ENCODE peak calls at places on chromosome 11, in eight cellular contexts. C is heart left ventricle, N is A549, X is sigmoid colon, Z is testis, K is lower leg skin, E is tibial nerve, O is Peyer's patch. Y is an unnamed sample.

GRCh38 chr11:9765320-9766101 is 101.6 kb downstream of the SWAP70 start:
- DNase-seq in Z (peak), E (peak), C (peak), K (no peak), N (no peak), X (peak), O (no peak), Y (peak)

GRCh38 chr11:77207019-77207485 is 79.0 kb downstream of the MYO7A start:
- DNase-seq in X (no peak), K (no peak), C (no peak), O (no peak), Z (no peak), N (no peak), E (no peak), Y (no peak)

GRCh38 chr11:133157180-133157579 is 375.1 kb downstream of the OPCML start:
- DNase-seq in E (no peak), Z (peak), C (no peak), O (no peak), K (no peak), N (no peak), X (no peak), Y (no peak)

GRCh38 chr11:26599421-26599820 is 27.4 kb upstream of the MUC15 start:
- DNase-seq in E (no peak), N (peak), O (no peak), K (no peak), Z (no peak), C (no peak), X (no peak), Y (no peak)

GRCh38 chr11:126392638-126393023 is 37.1 kb downstream of the ST3GAL4 start:
- DNase-seq in N (no peak), C (no peak), Z (peak), K (no peak), O (no peak), X (no peak), E (no peak), Y (no peak)

GRCh38 chr11:88307749-88308425 is 29.6 kb downstream of the CTSC start:
- DNase-seq in X (no peak), N (no peak), K (no peak), E (no peak), Z (no peak), C (no peak), O (no peak), Y (no peak)

GRCh38 chr11:82767123-82767522 is 33.5 kb upstream of the FAM181B start:
- DNase-seq in X (no peak), N (no peak), O (no peak), K (no peak), Z (no peak), E (no peak), C (no peak), Y (no peak)

GRCh38 chr11:132402056-132402684 is 1031.8 kb downstream of the NTM start:
- DNase-seq in Z (peak), E (no peak), X (no peak), O (no peak), C (no peak), N (peak), K (no peak), Y (no peak)

GRCh38 chr11:12288212-12288933 is 89.0 kb upstream of the PARVA start:
- DNase-seq in N (peak), Z (peak), K (peak), X (peak), O (peak), C (peak), E (peak), Y (peak)

GRCh38 chr11:119371778-119372182 is 9.7 kb downstream of the USP2 start:
- DNase-seq in X (no peak), K (no peak), O (no peak), Z (peak), C (peak), E (no peak), N (peak), Y (no peak)

GRCh38 chr11:279040-279965 is 1.1 kb downstream of the NLRP6 start:
- DNase-seq in K (no peak), C (peak), E (no peak), Z (no peak), N (no peak), O (peak), X (peak), Y (no peak)

GRCh38 chr11:119573858-119574257 is 150.9 kb upstream of the THY1 start:
- DNase-seq in C (no peak), O (no peak), E (no peak), X (no peak), N (no peak), K (no peak), Z (no peak), Y (no peak)

GRCh38 chr11:128522943-128523518 is 64.3 kb downstream of the ETS1 start:
- DNase-seq in O (no peak), K (no peak), X (no peak), Z (no peak), C (no peak), N (no peak), E (no peak), Y (no peak)

GRCh38 chr11:61126266-61126665 is 24.0 kb downstream of the CD5 start:
- DNase-seq in C (no peak), O (no peak), K (no peak), Z (peak), E (peak), X (no peak), N (no peak), Y (no peak)

GRCh38 chr11:11070976-11071375 is 213.1 kb upstream of the ZBED5 start:
- DNase-seq in X (no peak), C (no peak), E (no peak), O (no peak), N (no peak), K (no peak), Z (no peak), Y (no peak)

GRCh38 chr11:76836613-76837291 is 24.0 kb upstream of the ACER3 start:
- DNase-seq in X (no peak), C (no peak), E (no peak), O (peak), K (no peak), N (no peak), Z (no peak), Y (no peak)

GRCh38 chr11:130798801-130799200 is 117.5 kb downstream of the SNX19 start:
- DNase-seq in E (no peak), K (no peak), X (no peak), Z (no peak), N (no peak), O (no peak), C (no peak), Y (no peak)

GRCh38 chr11:104858882-104859735 is 39.2 kb downstream of the CASP12 start:
- DNase-seq in C (no peak), K (no peak), N (no peak), X (no peak), Z (no peak), E (no peak), O (peak), Y (no peak)

GRCh38 chr11:11577932-11578331 is 43.9 kb downstream of the GALNT18 start:
- DNase-seq in Z (no peak), E (no peak), C (no peak), K (peak), O (no peak), X (no peak), N (no peak), Y (no peak)

GRCh38 chr11:118883368-118884071 is at the start of gene CXCR5:
- DNase-seq in C (no peak), Z (no peak), O (peak), E (no peak), K (no peak), N (no peak), X (no peak), Y (peak)

GRCh38 chr11:94880216-94880615 is 93.1 kb downstream of the CWC15 start:
- DNase-seq in C (no peak), N (peak), X (no peak), E (no peak), O (no peak), Z (no peak), K (no peak), Y (no peak)

GRCh38 chr11:67364783-67365525 is 8.4 kb downstream of the CLCF1 start:
- DNase-seq in K (no peak), Z (no peak), N (peak), C (no peak), X (no peak), O (peak), E (no peak), Y (no peak)

GRCh38 chr11:132451942-132452601 is 1080.2 kb downstream of the OPCML start:
- DNase-seq in N (no peak), Z (no peak), K (no peak), C (no peak), X (no peak), E (no peak), O (no peak), Y (no peak)

GRCh38 chr11:56849852-56850251 is 101.4 kb upstream of the OR9G4 start:
- DNase-seq in C (no peak), N (no peak), O (no peak), X (no peak), E (no peak), K (no peak), Z (no peak), Y (no peak)

GRCh38 chr11:4090258-4090657 is 4.3 kb upstream of the RRM1 start:
- DNase-seq in O (peak), N (no peak), E (no peak), Z (no peak), C (no peak), X (no peak), K (no peak), Y (no peak)

GRCh38 chr11:129828301-129828836 is 12.7 kb downstream of the TMEM45B start:
- DNase-seq in E (no peak), O (no peak), K (no peak), X (no peak), Z (no peak), C (no peak), N (no peak), Y (no peak)

GRCh38 chr11:88338223-88338661 is 706 bp upstream of the CTSC start:
- DNase-seq in N (peak), C (peak), X (peak), E (peak), O (peak), K (peak), Z (peak), Y (peak)

GRCh38 chr11:117231637-117232021 is 244 bp downstream of the PCSK7 start:
- DNase-seq in X (no peak), O (no peak), K (no peak), E (no peak), C (no peak), N (no peak), Z (no peak), Y (no peak)

GRCh38 chr11:1827095-1827797 is 7.5 kb upstream of the SYT8 start:
- DNase-seq in C (peak), N (peak), X (peak), O (peak), K (no peak), Z (peak), E (peak), Y (peak)

GRCh38 chr11:95218149-95218548 is 12.9 kb downstream of the SESN3 start:
- DNase-seq in N (no peak), C (no peak), X (no peak), E (no peak), K (no peak), O (no peak), Z (no peak), Y (no peak)

GRCh38 chr11:1308745-1309497 is 511 bp downstream of the TOLLIP start:
- DNase-seq in X (no peak), E (no peak), O (no peak), C (no peak), K (no peak), N (no peak), Z (no peak), Y (no peak)

GRCh38 chr11:77035580-77035979 is 1.4 kb downstream of the B3GNT6 start:
- DNase-seq in K (no peak), E (no peak), C (no peak), Z (no peak), X (no peak), O (peak), N (peak), Y (no peak)

GRCh38 chr11:100942016-100942415 is 187.6 kb downstream of the PGR start:
- DNase-seq in N (no peak), O (no peak), X (no peak), Z (peak), K (no peak), C (peak), E (no peak), Y (peak)

GRCh38 chr11:122633219-122633829 is 22.2 kb upstream of the UBASH3B start:
- DNase-seq in X (peak), Z (peak), K (no peak), E (no peak), N (peak), O (peak), C (no peak), Y (peak)

GRCh38 chr11:77122576-77123212 is 5.4 kb upstream of the MYO7A start:
- DNase-seq in X (no peak), N (no peak), E (no peak), K (no peak), Z (no peak), C (no peak), O (no peak), Y (no peak)

GRCh38 chr11:7444582-7444981 is 40.7 kb upstream of the OLFML1 start:
- DNase-seq in K (no peak), C (no peak), Z (no peak), X (no peak), E (no peak), N (no peak), O (no peak), Y (no peak)

GRCh38 chr11:125904678-125905077 is 370 bp downstream of the DDX25 start:
- DNase-seq in N (no peak), C (no peak), Z (no peak), O (no peak), K (no peak), X (no peak), E (no peak), Y (no peak)

GRCh38 chr11:115199501-115199900 is 304.7 kb downstream of the CADM1 start:
- DNase-seq in X (no peak), E (no peak), O (no peak), Z (no peak), N (no peak), K (no peak), C (no peak), Y (no peak)

DNA sequence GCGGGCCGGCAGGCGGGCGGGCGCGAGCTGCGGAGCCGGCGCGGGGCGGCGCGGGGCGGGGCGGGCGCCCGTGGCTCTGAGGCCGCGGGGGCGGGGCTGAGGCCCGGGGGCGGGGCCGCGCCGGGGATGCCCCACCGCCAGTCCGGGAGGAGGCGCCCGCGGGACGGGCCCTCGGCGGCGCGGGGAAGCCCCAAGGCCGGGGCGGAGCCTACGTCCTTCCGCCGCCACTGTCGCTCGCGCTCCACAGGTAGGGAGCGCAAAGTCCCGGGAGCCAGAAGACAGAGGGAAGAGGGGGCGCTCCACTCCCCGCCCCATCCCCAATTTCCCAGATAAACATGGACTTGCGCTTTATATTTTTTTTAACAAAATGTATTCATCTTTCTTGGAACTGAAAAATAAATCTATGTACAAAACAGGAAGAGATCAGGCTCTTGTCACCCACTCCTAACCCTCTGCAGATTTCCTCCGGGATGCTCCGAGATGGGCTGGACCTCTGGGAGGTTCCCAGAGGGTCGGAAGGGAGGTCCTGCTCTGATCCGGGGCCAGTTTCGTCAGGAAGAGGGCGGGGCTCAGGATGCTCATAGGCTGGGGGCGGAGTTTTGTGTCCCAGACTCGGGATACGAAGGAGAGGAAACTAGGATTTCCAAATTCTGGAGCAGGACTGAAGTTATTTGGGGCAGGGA is at the start of gene MAP4K2:
- DNase-seq in O (peak), K (peak), X (peak), N (peak), C (peak), Z (peak), E (peak), Y (peak)
- TF ChIP-seq POLR2A in O (peak), K (no peak), X (peak), N (no peak), C (peak), Z (no peak), E (no peak), Y (no peak)

DNA sequence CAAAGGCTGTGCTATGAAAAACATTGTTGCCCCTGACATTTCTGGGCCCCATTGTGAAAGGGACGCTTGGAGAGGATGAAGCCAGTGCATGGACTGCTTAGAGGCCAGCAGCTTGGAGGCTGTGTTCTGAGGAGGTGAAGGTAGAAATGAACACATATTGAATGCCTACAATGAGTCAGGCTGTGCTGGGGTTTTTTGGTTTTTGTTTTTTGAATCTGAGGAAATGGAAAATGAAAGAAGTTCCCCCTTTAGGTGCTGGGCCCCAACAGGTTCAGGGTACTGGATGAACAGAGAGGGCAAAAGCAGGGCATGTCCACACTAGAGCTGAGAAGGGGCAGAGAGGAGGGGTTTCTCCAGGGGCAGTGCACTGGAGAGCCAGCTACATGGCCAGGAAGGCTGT is 166.1 kb upstream of the API5 start:
- DNase-seq in O (no peak), Z (no peak), X (no peak), C (no peak), N (no peak), E (no peak), K (no peak), Y (no peak)
- TF ChIP-seq POLR2A in O (no peak), Z (no peak), X (no peak), C (no peak), N (no peak), E (no peak), K (no peak), Y (no peak)

DNA sequence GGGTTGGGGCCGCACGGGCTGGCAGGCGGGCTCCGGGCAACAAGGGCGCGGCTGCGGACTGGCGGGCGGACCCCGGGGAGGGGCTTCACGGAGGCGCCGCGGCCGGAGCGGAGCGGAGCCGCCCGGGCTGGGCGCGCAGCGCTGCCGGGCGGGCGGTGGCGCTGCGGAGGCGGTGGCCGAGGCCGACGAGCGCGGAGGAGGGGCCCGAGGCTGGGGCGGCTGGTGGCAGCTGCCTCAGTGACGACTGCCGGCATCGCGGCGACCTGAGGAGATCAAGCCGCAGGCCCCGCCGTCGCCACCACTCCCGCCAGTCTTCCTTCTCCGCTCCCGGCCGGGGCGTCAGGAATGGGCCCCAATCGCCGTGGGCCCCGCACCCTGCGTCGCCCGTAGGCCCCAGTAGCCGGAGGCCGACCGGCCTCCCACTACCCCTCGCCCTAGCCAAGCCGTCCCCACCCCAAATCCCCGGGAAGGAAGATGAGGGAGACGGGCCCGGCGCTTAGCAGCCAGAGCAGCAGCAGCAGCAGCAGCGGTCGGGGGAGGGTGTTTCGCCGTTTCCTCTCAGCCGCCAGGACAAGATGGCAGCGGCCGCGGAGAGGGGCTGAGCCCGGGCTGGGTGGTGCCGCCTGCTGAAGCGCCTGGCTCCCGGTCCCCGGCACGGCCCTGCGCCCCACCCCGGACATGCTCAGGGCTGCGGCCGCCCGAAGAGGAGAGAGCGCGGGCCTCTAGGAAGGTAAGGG is at the start of gene HIPK3:
- DNase-seq in X (peak), E (peak), K (peak), Z (peak), N (peak), C (peak), O (peak), Y (peak)
- TF ChIP-seq POLR2A in X (peak), E (peak), K (peak), Z (no peak), N (peak), C (peak), O (peak), Y (peak)

DNA sequence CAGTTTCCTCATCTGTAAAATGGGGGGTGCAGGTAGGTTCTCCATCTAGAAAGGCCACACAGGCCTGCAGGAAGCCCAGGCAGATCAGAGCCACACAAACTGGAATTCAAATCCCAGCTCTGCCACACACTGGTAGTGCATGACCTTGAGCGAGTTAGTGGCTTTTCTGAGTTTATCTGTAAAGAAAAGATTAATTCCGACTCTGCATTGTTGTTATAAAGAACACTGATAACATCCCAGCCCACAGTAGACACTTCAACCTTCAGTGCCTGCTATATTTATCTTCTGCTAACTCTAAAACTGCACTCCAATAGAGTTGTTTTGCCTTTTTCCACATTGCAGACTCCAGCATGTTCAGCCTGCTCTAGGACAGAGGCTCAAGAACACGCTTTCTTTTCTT is 134.0 kb downstream of the PLEKHA7 start:
- DNase-seq in N (no peak), K (no peak), X (no peak), O (no peak), E (no peak), Z (peak), C (no peak), Y (no peak)
- TF ChIP-seq POLR2A in N (no peak), K (no peak), X (no peak), O (no peak), E (no peak), Z (no peak), C (no peak), Y (no peak)

DNA sequence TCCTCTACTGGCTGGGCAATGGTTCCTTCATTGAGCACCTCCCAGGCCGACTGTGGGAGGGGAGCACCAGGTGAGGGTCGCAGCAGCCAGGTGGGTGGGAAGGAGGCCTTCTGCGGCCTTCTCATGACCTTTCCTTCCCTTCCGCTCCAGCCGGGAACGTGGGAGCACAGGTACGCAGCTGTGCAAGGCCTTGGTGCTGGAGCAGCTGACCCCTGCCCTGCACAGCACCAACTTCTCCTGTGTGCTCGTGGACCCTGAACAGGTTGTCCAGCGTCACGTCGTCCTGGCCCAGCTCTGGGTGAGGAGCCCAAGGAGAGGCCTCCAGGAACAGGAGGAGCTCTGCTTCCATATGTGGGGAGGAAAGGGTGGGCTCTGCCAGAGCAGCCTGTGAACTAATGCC is 2.5 kb downstream of the IL18BP start:
- DNase-seq in Z (no peak), X (peak), K (no peak), O (no peak), N (no peak), C (no peak), E (no peak), Y (peak)
- TF ChIP-seq POLR2A in Z (no peak), X (no peak), K (no peak), O (no peak), N (no peak), C (no peak), E (no peak), Y (no peak)

GRCh38 chr11:29075726-29076125 is 941.1 kb downstream of the KCNA4 start:
- DNase-seq in K (no peak), O (no peak), N (no peak), E (no peak), Z (no peak), C (no peak), X (no peak), Y (no peak)
- TF ChIP-seq POLR2A in K (no peak), O (no peak), N (no peak), E (no peak), Z (no peak), C (no peak), X (no peak), Y (no peak)

Y was measured in adrenal gland.